ENCODE peak calls at places on chromosomes 7 and 10, in nine cellular contexts. One of them, this sample, is unnamed.
A peak's percentile ranks its signal among the peaks of the same experiment; 100 is the strongest.

GRCh38 chr7:23013715-23014649 is at the start of gene HYCC1:
- DNase-seq in thoracic aorta: peak; percentile 95
- DNase-seq in heart right ventricle: peak; percentile 99
- DNase-seq in A549: peak; percentile 99
- DNase-seq in tibial nerve: peak; percentile 99
- DNase-seq in IMR-90: peak; percentile 99
- DNase-seq in transverse colon: peak; percentile 98
- DNase-seq in H1: peak; percentile 99
- DNase-seq in A673: peak; percentile 99
- DNase-seq in this sample: peak; percentile 99

GRCh38 chr10:71968553-71969474 is 4.6 kb downstream of the CHST3 start:
- DNase-seq in thoracic aorta: no peak
- DNase-seq in heart right ventricle: no peak
- DNase-seq in A549: peak; percentile 51
- DNase-seq in tibial nerve: no peak
- DNase-seq in IMR-90: peak; percentile 35
- DNase-seq in transverse colon: no peak
- DNase-seq in H1: no peak
- DNase-seq in A673: no peak
- DNase-seq in this sample: no peak

GRCh38 chr10:12768156-12768731 is 233.3 kb downstream of the CCDC3 start:
- DNase-seq in thoracic aorta: no peak
- DNase-seq in heart right ventricle: no peak
- DNase-seq in A549: no peak
- DNase-seq in tibial nerve: no peak
- DNase-seq in IMR-90: peak; percentile 60
- DNase-seq in transverse colon: no peak
- DNase-seq in H1: peak; percentile 50
- DNase-seq in A673: no peak
- DNase-seq in this sample: no peak

GRCh38 chr7:131107343-131108211 is 220.1 kb upstream of the MKLN1 start:
- DNase-seq in thoracic aorta: peak; percentile 28
- DNase-seq in heart right ventricle: peak; percentile 79
- DNase-seq in A549: peak; percentile 88
- DNase-seq in tibial nerve: peak; percentile 92
- DNase-seq in IMR-90: peak; percentile 83
- DNase-seq in transverse colon: peak; percentile 78
- DNase-seq in H1: peak; percentile 63
- DNase-seq in A673: peak; percentile 87
- DNase-seq in this sample: peak; percentile 64

GRCh38 chr10:90806677-90807076 is 51.2 kb downstream of the HTR7 start:
- DNase-seq in thoracic aorta: no peak
- DNase-seq in heart right ventricle: no peak
- DNase-seq in A549: no peak
- DNase-seq in tibial nerve: no peak
- DNase-seq in IMR-90: no peak
- DNase-seq in transverse colon: no peak
- DNase-seq in H1: no peak
- DNase-seq in A673: no peak
- DNase-seq in this sample: no peak

GRCh38 chr7:130879191-130879590 is 145.2 kb upstream of the KLF14 start:
- DNase-seq in thoracic aorta: no peak
- DNase-seq in heart right ventricle: no peak
- DNase-seq in A549: no peak
- DNase-seq in tibial nerve: no peak
- DNase-seq in IMR-90: peak; percentile 30
- DNase-seq in transverse colon: no peak
- DNase-seq in H1: no peak
- DNase-seq in A673: peak; percentile 93
- DNase-seq in this sample: no peak

GRCh38 chr7:130364446-130364845 is 15.8 kb upstream of the CPA1 start:
- DNase-seq in thoracic aorta: no peak
- DNase-seq in heart right ventricle: no peak
- DNase-seq in A549: no peak
- DNase-seq in tibial nerve: no peak
- DNase-seq in IMR-90: no peak
- DNase-seq in transverse colon: no peak
- DNase-seq in H1: no peak
- DNase-seq in A673: no peak
- DNase-seq in this sample: no peak

GRCh38 chr7:8480466-8480865 is 47.1 kb downstream of the NXPH1 start:
- DNase-seq in thoracic aorta: no peak
- DNase-seq in heart right ventricle: no peak
- DNase-seq in A549: no peak
- DNase-seq in tibial nerve: no peak
- DNase-seq in IMR-90: no peak
- DNase-seq in transverse colon: no peak
- DNase-seq in H1: no peak
- DNase-seq in A673: no peak
- DNase-seq in this sample: no peak

GRCh38 chr10:124739996-124740373 is 4.2 kb downstream of the FAM53B start:
- DNase-seq in thoracic aorta: no peak
- DNase-seq in heart right ventricle: no peak
- DNase-seq in A549: no peak
- DNase-seq in tibial nerve: peak; percentile 8
- DNase-seq in IMR-90: no peak
- DNase-seq in transverse colon: no peak
- DNase-seq in H1: no peak
- DNase-seq in A673: no peak
- DNase-seq in this sample: no peak

GRCh38 chr10:124741922-124742417 is 2.2 kb downstream of the FAM53B start:
- DNase-seq in thoracic aorta: no peak
- DNase-seq in heart right ventricle: no peak
- DNase-seq in A549: no peak
- DNase-seq in tibial nerve: no peak
- DNase-seq in IMR-90: no peak
- DNase-seq in transverse colon: peak; percentile 19
- DNase-seq in H1: no peak
- DNase-seq in A673: no peak
- DNase-seq in this sample: peak; percentile 39

GRCh38 chr10:124741281-124741921 is 2.8 kb downstream of the FAM53B start:
- DNase-seq in thoracic aorta: peak; percentile 61
- DNase-seq in heart right ventricle: peak; percentile 90
- DNase-seq in A549: peak; percentile 71
- DNase-seq in tibial nerve: peak; percentile 92
- DNase-seq in IMR-90: peak; percentile 64
- DNase-seq in transverse colon: peak; percentile 91
- DNase-seq in H1: peak; percentile 90
- DNase-seq in A673: peak; percentile 80
- DNase-seq in this sample: peak; percentile 91

GRCh38 chr10:124739119-124739921 is 4.9 kb downstream of the FAM53B start:
- DNase-seq in thoracic aorta: no peak
- DNase-seq in heart right ventricle: no peak
- DNase-seq in A549: no peak
- DNase-seq in tibial nerve: peak; percentile 7
- DNase-seq in IMR-90: no peak
- DNase-seq in transverse colon: no peak
- DNase-seq in H1: peak; percentile 50
- DNase-seq in A673: no peak
- DNase-seq in this sample: peak; percentile 28

DNA sequence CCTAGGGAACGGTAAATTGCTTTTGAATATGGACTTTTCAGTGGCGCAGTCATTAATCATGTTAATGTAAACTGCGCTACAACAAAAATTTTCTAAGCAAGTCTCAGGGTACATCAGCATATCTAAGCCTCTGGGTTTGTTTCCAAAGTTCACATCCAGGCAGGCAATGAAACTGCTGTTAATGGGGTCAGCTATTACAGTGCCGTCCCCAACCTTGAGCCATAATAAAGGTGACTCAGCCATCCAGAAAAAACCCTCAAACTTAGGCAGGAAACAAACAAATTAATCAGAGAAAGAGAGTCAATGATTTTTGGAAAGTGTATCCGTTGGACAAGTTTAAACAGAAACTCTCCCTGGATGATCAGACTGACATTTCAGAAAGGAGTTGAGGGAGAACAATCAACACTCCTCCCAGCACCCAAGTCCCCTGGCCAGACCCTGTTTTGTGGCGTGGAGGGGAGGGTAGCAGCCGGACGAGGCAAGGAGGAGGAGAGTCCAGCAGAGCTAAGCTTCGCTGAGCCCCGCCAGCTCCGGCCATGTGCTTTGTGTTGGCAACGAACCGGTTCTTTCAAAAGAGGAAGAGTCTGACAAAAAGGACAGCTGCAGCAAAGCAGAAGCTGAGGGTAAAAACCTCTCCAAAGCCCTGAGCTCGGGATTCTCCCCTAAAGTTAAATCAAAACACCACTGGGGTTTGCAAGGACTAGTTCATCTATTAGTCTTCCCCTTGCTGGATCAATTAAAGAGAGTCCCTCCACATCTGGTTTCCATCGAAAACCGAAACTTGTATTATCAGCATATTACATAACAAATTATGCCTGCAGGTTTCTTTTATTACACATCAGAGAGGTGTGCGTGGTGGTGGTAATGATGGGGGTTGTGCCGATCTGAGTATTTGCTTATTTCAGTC is 3.6 kb downstream of the FAM53B start:
- DNase-seq in thoracic aorta: no peak
- DNase-seq in heart right ventricle: no peak
- DNase-seq in A549: no peak
- DNase-seq in tibial nerve: peak; percentile 62
- DNase-seq in IMR-90: peak; percentile 41
- DNase-seq in transverse colon: peak; percentile 65
- DNase-seq in H1: no peak
- DNase-seq in A673: no peak
- DNase-seq in this sample: peak; percentile 75
- H3K4me3 ChIP-seq in thoracic aorta: peak overlapping the region; percentile 46
- H3K4me3 ChIP-seq in heart right ventricle: peak overlapping the region; percentile 83
- H3K4me3 ChIP-seq in A549: no peak overlapping the region
- H3K4me3 ChIP-seq in tibial nerve: peak overlapping the region; percentile 25
- H3K4me3 ChIP-seq in IMR-90: no peak overlapping the region
- H3K4me3 ChIP-seq in transverse colon: peak overlapping the region; percentile 14
- H3K4me3 ChIP-seq in H1: no peak overlapping the region
- H3K4me3 ChIP-seq in A673: no peak overlapping the region
- H3K4me3 ChIP-seq in this sample: peak overlapping the region; percentile 20

GRCh38 chr7:94174375-94174774 is 170.2 kb upstream of the BET1 start:
- DNase-seq in thoracic aorta: no peak
- DNase-seq in heart right ventricle: no peak
- DNase-seq in A549: no peak
- DNase-seq in tibial nerve: no peak
- DNase-seq in IMR-90: no peak
- DNase-seq in transverse colon: no peak
- DNase-seq in H1: no peak
- DNase-seq in A673: no peak
- DNase-seq in this sample: no peak

GRCh38 chr7:94169682-94170081 is 165.5 kb upstream of the BET1 start:
- DNase-seq in thoracic aorta: no peak
- DNase-seq in heart right ventricle: no peak
- DNase-seq in A549: no peak
- DNase-seq in tibial nerve: no peak
- DNase-seq in IMR-90: no peak
- DNase-seq in transverse colon: no peak
- DNase-seq in H1: no peak
- DNase-seq in A673: no peak
- DNase-seq in this sample: no peak

GRCh38 chr7:94174956-94175355 is 170.8 kb upstream of the BET1 start:
- DNase-seq in thoracic aorta: no peak
- DNase-seq in heart right ventricle: no peak
- DNase-seq in A549: no peak
- DNase-seq in tibial nerve: no peak
- DNase-seq in IMR-90: no peak
- DNase-seq in transverse colon: no peak
- DNase-seq in H1: no peak
- DNase-seq in A673: no peak
- DNase-seq in this sample: no peak

GRCh38 chr7:94173436-94173835 is 169.3 kb upstream of the BET1 start:
- DNase-seq in thoracic aorta: no peak
- DNase-seq in heart right ventricle: no peak
- DNase-seq in A549: no peak
- DNase-seq in tibial nerve: no peak
- DNase-seq in IMR-90: no peak
- DNase-seq in transverse colon: no peak
- DNase-seq in H1: no peak
- DNase-seq in A673: no peak
- DNase-seq in this sample: no peak

DNA sequence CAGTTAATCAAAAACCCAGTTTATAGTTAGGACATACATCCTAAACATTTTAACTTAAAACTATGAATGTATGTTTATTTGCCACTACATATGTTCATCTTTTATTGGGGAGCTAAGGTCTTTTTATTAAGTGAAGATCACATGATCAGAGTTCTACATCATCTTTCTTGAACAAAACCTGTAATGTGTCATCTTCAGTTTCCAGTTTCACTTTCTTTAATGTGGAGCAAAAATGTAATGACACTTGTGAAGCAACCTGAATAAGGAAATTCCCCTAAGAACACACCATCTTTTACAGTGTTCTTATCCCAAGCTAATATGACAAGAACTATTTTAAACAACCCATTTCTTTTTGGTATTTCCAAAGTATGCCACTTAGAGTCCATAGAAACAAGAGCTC is 166.7 kb upstream of the BET1 start:
- DNase-seq in thoracic aorta: no peak
- DNase-seq in heart right ventricle: no peak
- DNase-seq in A549: no peak
- DNase-seq in tibial nerve: no peak
- DNase-seq in IMR-90: no peak
- DNase-seq in transverse colon: no peak
- DNase-seq in H1: no peak
- DNase-seq in A673: no peak
- DNase-seq in this sample: no peak
- H3K4me1 ChIP-seq in thoracic aorta: peaks cover 4% of the 10 kb centered on the region
- H3K4me1 ChIP-seq in heart right ventricle: no peaks in the 10 kb centered on the region
- H3K4me1 ChIP-seq in A549: no peaks in the 10 kb centered on the region
- H3K4me1 ChIP-seq in tibial nerve: no peaks in the 10 kb centered on the region
- H3K4me1 ChIP-seq in IMR-90: no peaks in the 10 kb centered on the region
- H3K4me1 ChIP-seq in transverse colon: no peaks in the 10 kb centered on the region
- H3K4me1 ChIP-seq in H1: no peaks in the 10 kb centered on the region
- H3K4me1 ChIP-seq in A673: peaks cover 12% of the 10 kb centered on the region
- H3K4me1 ChIP-seq in this sample: no peaks in the 10 kb centered on the region

GRCh38 chr7:86600506-86601290 is 43.0 kb upstream of the GRM3 start:
- DNase-seq in thoracic aorta: no peak
- DNase-seq in heart right ventricle: no peak
- DNase-seq in A549: no peak
- DNase-seq in tibial nerve: no peak
- DNase-seq in IMR-90: no peak
- DNase-seq in transverse colon: no peak
- DNase-seq in H1: no peak
- DNase-seq in A673: no peak
- DNase-seq in this sample: no peak

GRCh38 chr7:86598311-86598710 is 45.4 kb upstream of the GRM3 start:
- DNase-seq in thoracic aorta: no peak
- DNase-seq in heart right ventricle: no peak
- DNase-seq in A549: peak; percentile 51
- DNase-seq in tibial nerve: no peak
- DNase-seq in IMR-90: no peak
- DNase-seq in transverse colon: no peak
- DNase-seq in H1: peak; percentile 88
- DNase-seq in A673: peak; percentile 39
- DNase-seq in this sample: no peak

DNA sequence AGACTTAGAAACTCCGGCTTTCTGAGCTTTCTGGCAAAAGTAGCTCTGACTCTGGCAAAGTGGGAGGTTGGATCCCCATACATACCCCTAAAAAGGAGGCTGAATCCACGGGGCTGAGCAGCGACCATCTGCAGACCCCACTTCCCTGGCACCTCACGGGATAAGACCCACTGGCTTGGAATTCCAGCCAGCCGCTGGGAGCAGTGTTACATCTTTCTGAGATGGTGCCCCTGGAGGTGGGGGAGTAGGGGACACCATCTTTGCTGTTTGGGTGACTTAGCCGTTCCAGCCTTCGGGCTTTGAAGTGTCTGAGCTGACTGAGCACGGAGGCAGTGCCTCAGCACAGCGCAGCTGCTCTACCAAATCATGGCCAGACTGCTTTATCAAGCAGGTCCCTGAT is 45.0 kb upstream of the GRM3 start:
- DNase-seq in thoracic aorta: no peak
- DNase-seq in heart right ventricle: no peak
- DNase-seq in A549: no peak
- DNase-seq in tibial nerve: no peak
- DNase-seq in IMR-90: no peak
- DNase-seq in transverse colon: no peak
- DNase-seq in H1: no peak
- DNase-seq in A673: no peak
- DNase-seq in this sample: no peak
- TF ChIP-seq CTCF in thoracic aorta: no peak
- TF ChIP-seq CTCF in heart right ventricle: no peak
- TF ChIP-seq CTCF in A549: no peak
- TF ChIP-seq CTCF in tibial nerve: no peak
- TF ChIP-seq CTCF in IMR-90: no peak
- TF ChIP-seq CTCF in transverse colon: no peak
- TF ChIP-seq CTCF in H1: no peak
- TF ChIP-seq CTCF in A673: no peak
- TF ChIP-seq CTCF in this sample: no peak

GRCh38 chr7:140479739-140480084 is 407 bp upstream of the MKRN1 start:
- DNase-seq in thoracic aorta: no peak
- DNase-seq in heart right ventricle: no peak
- DNase-seq in A549: no peak
- DNase-seq in tibial nerve: no peak
- DNase-seq in IMR-90: no peak
- DNase-seq in transverse colon: no peak
- DNase-seq in H1: no peak
- DNase-seq in A673: no peak
- DNase-seq in this sample: no peak

GRCh38 chr7:140476698-140477261 is 2.5 kb downstream of the MKRN1 start:
- DNase-seq in thoracic aorta: no peak
- DNase-seq in heart right ventricle: no peak
- DNase-seq in A549: no peak
- DNase-seq in tibial nerve: no peak
- DNase-seq in IMR-90: no peak
- DNase-seq in transverse colon: no peak
- DNase-seq in H1: no peak
- DNase-seq in A673: no peak
- DNase-seq in this sample: no peak

GRCh38 chr7:140478361-140479061 is 794 bp downstream of the MKRN1 start:
- DNase-seq in thoracic aorta: no peak
- DNase-seq in heart right ventricle: peak; percentile 23
- DNase-seq in A549: peak; percentile 13
- DNase-seq in tibial nerve: peak; percentile 27
- DNase-seq in IMR-90: peak; percentile 27
- DNase-seq in transverse colon: peak; percentile 43
- DNase-seq in H1: peak; percentile 72
- DNase-seq in A673: peak; percentile 54
- DNase-seq in this sample: peak; percentile 43

GRCh38 chr7:140479062-140479738 is at the start of gene MKRN1:
- DNase-seq in thoracic aorta: peak; percentile 79
- DNase-seq in heart right ventricle: peak; percentile 93
- DNase-seq in A549: peak; percentile 95
- DNase-seq in tibial nerve: peak; percentile 85
- DNase-seq in IMR-90: peak; percentile 90
- DNase-seq in transverse colon: peak; percentile 97
- DNase-seq in H1: peak; percentile 97
- DNase-seq in A673: peak; percentile 95
- DNase-seq in this sample: peak; percentile 85

DNA sequence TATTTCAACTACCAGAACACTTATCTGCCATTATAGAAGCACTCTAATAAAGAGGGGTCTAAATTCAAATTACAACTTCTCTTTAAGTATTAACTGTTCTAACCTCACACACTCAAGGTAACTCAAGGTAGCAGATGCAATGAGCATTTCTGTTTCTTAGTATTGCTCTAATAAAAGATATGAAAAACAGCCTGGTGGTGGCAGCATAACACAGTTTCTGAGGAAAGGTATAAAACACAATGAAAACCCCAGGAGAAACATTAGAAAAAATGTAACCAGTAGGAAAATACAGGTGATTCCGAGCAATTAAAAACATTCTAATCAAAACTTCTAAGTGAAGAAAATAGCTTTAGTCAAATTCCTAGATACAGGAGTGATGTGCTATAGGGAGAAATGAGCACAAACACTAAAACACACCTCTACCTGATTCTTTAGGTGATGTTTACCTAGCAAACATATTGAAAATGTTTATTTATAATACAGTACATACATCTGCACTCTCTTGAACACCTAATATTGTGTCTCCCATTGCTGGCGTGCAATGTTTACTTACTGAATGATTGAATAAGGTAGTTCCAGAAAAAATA is 3.5 kb downstream of the MKRN1 start:
- DNase-seq in thoracic aorta: no peak
- DNase-seq in heart right ventricle: peak; percentile 36
- DNase-seq in A549: peak; percentile 52
- DNase-seq in tibial nerve: peak; percentile 63
- DNase-seq in IMR-90: peak; percentile 41
- DNase-seq in transverse colon: peak; percentile 62
- DNase-seq in H1: no peak
- DNase-seq in A673: peak; percentile 58
- DNase-seq in this sample: no peak
- H3K4me3 ChIP-seq in thoracic aorta: no peak overlapping the region
- H3K4me3 ChIP-seq in heart right ventricle: no peak overlapping the region
- H3K4me3 ChIP-seq in A549: no peak overlapping the region
- H3K4me3 ChIP-seq in tibial nerve: no peak overlapping the region
- H3K4me3 ChIP-seq in IMR-90: no peak overlapping the region
- H3K4me3 ChIP-seq in transverse colon: no peak overlapping the region
- H3K4me3 ChIP-seq in H1: no peak overlapping the region
- H3K4me3 ChIP-seq in A673: no peak overlapping the region
- H3K4me3 ChIP-seq in this sample: no peak overlapping the region